ENCODE peak calls at places on chromosomes 3 and 15, in eight cellular contexts. A is A549, U is stomach, G is tibial nerve, I is ovary, Z is transverse colon, V is K562, N is esophagus muscularis mucosa. B is an unnamed sample.

GRCh38 chr15:67613708-67614107 is 71.2 kb downstream of the MAP2K5 start:
- DNase-seq in V (peak), U (no peak), A (peak), G (no peak), I (no peak), N (no peak), Z (no peak), B (no peak)

GRCh38 chr3:104598848-104599501 is 767.7 kb upstream of the ALCAM start:
- DNase-seq in V (no peak), U (peak), Z (no peak), N (no peak), I (no peak), G (no peak), A (no peak), B (no peak)

GRCh38 chr15:86650084-86650483 is 570.4 kb downstream of the AGBL1 start:
- DNase-seq in U (no peak), N (no peak), A (peak), V (peak), I (no peak), Z (no peak), G (no peak), B (no peak)

GRCh38 chr15:35182841-35183479 is 97.9 kb upstream of the NANOGP8 start:
- DNase-seq in A (no peak), Z (no peak), V (no peak), N (no peak), U (no peak), I (no peak), G (no peak), B (no peak)

GRCh38 chr3:57130426-57131209 is 34.5 kb downstream of the IL17RD start:
- DNase-seq in U (no peak), G (peak), I (peak), A (no peak), N (no peak), Z (no peak), V (no peak), B (no peak)

GRCh38 chr3:97674477-97674876 is 90.1 kb upstream of the ARL6 start:
- DNase-seq in G (no peak), Z (no peak), V (no peak), A (no peak), I (no peak), U (no peak), N (no peak), B (no peak)

GRCh38 chr3:132726341-132726823 is 4.2 kb upstream of the NPHP3 start:
- DNase-seq in V (peak), I (no peak), N (no peak), Z (no peak), U (no peak), A (peak), G (no peak), B (no peak)

GRCh38 chr3:69181592-69182211 is 59.3 kb upstream of the LMOD3 start:
- DNase-seq in U (no peak), G (no peak), N (no peak), I (no peak), A (no peak), V (no peak), Z (peak), B (no peak)

GRCh38 chr15:80554526-80554925 is 140.6 kb upstream of the ABHD17C start:
- DNase-seq in G (no peak), A (no peak), I (no peak), U (no peak), V (no peak), N (no peak), Z (no peak), B (no peak)

GRCh38 chr15:94070341-94071275 is 160.8 kb upstream of the MCTP2 start:
- DNase-seq in N (no peak), G (no peak), A (peak), I (no peak), V (no peak), U (peak), Z (peak), B (peak)

GRCh38 chr15:69790632-69791031 is 307.1 kb downstream of the TLE3 start:
- DNase-seq in Z (no peak), A (no peak), V (no peak), G (no peak), N (no peak), U (no peak), I (no peak), B (no peak)

GRCh38 chr3:64264491-64265109 is 39.3 kb upstream of the PRICKLE2 start:
- DNase-seq in N (no peak), G (no peak), U (no peak), I (no peak), A (no peak), V (no peak), Z (no peak), B (no peak)

GRCh38 chr15:49723981-49724380 is 103.1 kb downstream of the DTWD1 start:
- DNase-seq in U (no peak), N (no peak), G (no peak), A (no peak), V (no peak), I (no peak), Z (no peak), B (no peak)

GRCh38 chr3:178901204-178901603 is 170.4 kb downstream of the ZMAT3 start:
- DNase-seq in U (no peak), G (no peak), V (no peak), A (no peak), N (no peak), Z (no peak), I (no peak), B (no peak)

GRCh38 chr3:13011369-13012227 is 61.6 kb downstream of the IQSEC1 start:
- DNase-seq in G (no peak), V (no peak), N (no peak), A (no peak), U (peak), Z (peak), I (no peak), B (peak)

GRCh38 chr3:23206371-23206770 is 3.2 kb downstream of the UBE2E2 start:
- DNase-seq in Z (no peak), N (no peak), A (no peak), I (no peak), G (no peak), U (no peak), V (no peak), B (no peak)

GRCh38 chr15:62765916-62766315 is 276.6 kb upstream of the TPM1 start:
- DNase-seq in Z (no peak), V (no peak), U (no peak), N (no peak), A (no peak), I (no peak), G (no peak), B (no peak)

GRCh38 chr15:70853855-70854668 is at the start of gene LARP6:
- DNase-seq in N (peak), U (peak), I (peak), A (peak), G (no peak), V (no peak), Z (peak), B (peak)

GRCh38 chr3:37992271-37993066 is 1.9 kb downstream of the VILL start:
- DNase-seq in Z (peak), N (no peak), I (no peak), A (no peak), U (peak), G (peak), V (peak), B (peak)

GRCh38 chr3:54801977-54802376 is 125.9 kb downstream of the LRTM1 start:
- DNase-seq in V (no peak), G (no peak), I (no peak), Z (no peak), N (no peak), U (no peak), A (no peak), B (no peak)

GRCh38 chr3:109685084-109686079 is 348.0 kb upstream of the DPPA4 start:
- DNase-seq in G (peak), Z (peak), A (peak), U (peak), N (peak), I (peak), V (no peak), B (peak)

GRCh38 chr3:184579513-184579912 is 17.9 kb downstream of the EPHB3 start:
- DNase-seq in A (no peak), V (no peak), N (no peak), U (no peak), I (no peak), G (no peak), Z (no peak), B (no peak)

GRCh38 chr3:58692484-58692883 is 25.9 kb upstream of the FAM3D start:
- DNase-seq in N (no peak), A (no peak), V (no peak), I (no peak), G (no peak), U (no peak), Z (no peak), B (no peak)

GRCh38 chr15:80081390-80081789 is 21.9 kb downstream of the ZFAND6 start:
- DNase-seq in U (no peak), G (no peak), Z (no peak), V (no peak), A (no peak), I (no peak), N (no peak), B (no peak)

GRCh38 chr3:43223670-43224364 is 62.5 kb upstream of the SNRK start:
- DNase-seq in Z (no peak), V (no peak), N (no peak), A (no peak), G (no peak), U (no peak), I (no peak), B (no peak)

GRCh38 chr3:39350714-39351113 is 21.2 kb downstream of the CCR8 start:
- DNase-seq in A (no peak), V (no peak), Z (peak), G (no peak), N (no peak), U (no peak), I (no peak), B (no peak)

GRCh38 chr15:82917252-82917651 is 35.3 kb downstream of the HOMER2 start:
- DNase-seq in Z (no peak), A (no peak), I (no peak), V (no peak), N (no peak), G (no peak), U (peak), B (no peak)

DNA sequence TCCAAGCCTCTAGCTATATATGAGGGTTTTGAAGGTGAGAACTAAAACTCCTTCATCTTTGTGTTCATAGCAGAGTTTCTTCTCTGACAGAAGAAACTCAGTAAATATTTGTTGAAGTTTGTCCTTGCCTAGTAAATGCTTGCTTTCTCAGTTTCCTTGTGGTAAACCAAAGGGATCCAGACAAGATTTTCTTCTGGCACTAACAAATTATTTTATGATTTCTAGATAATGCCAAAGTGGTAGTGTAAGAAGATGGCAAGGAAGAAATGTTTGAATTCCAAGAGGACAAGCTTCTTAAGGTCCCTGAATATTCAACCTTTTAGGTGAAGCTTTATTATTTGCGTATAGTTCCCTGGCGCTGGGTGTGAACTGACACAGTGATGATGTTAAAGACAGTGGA is 14.4 kb downstream of the ARIH1 start:
- DNase-seq in A (no peak), Z (no peak), V (no peak), U (no peak), I (no peak), G (no peak), N (no peak), B (no peak)
- TF ChIP-seq CTCF in A (no peak), Z (no peak), V (no peak), U (no peak), I (no peak), G (no peak), N (no peak), B (no peak)

DNA sequence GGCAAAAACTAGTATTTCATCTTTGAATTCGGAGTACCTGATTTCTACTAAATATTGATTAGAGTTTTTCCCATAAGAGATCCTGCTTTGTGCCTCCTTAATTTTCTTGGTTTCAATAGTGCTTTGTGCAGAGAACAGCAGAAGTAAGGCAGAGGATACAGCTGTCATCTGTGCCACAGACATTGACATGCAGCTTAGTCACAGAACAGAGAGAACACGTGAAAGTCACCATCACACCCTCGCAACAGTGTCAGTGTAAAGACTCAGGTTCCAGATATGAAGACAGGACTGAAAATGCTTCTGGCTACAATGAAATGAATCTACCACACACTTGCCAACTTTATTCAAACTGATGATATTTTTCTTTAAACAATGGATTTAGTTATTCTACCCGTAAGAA is 942.8 kb upstream of the CFAP20DC start:
- DNase-seq in Z (no peak), G (no peak), U (no peak), I (no peak), N (no peak), V (no peak), A (no peak), B (no peak)
- TF ChIP-seq EP300 in Z (no peak), G (no peak), U (no peak), I (no peak), N (no peak), V (no peak), A (no peak), B (no peak)

DNA sequence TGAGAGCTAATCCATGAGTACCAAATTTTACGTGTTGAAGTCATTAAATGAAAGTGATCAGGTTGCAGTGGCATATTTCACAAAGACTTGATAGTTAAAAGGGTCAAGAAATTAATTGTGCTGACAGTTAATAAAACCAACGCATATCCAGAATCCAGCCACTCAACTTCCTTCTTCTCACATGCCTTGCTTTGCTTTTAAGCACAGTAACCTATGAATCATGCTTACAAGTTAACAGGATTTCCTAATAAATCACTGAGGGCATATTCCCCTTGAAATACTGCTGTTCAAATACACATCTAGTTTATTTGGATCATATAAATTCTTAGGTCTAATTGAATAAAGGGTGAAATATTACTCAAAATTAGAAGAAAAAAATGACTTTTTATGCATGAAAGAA is 801.5 kb upstream of the EPHA6 start:
- DNase-seq in V (no peak), G (no peak), U (no peak), I (no peak), Z (no peak), A (no peak), N (no peak), B (no peak)
- H3K4me3 ChIP-seq in V (no peak), G (no peak), U (no peak), I (no peak), Z (no peak), A (no peak), N (no peak), B (no peak)

DNA sequence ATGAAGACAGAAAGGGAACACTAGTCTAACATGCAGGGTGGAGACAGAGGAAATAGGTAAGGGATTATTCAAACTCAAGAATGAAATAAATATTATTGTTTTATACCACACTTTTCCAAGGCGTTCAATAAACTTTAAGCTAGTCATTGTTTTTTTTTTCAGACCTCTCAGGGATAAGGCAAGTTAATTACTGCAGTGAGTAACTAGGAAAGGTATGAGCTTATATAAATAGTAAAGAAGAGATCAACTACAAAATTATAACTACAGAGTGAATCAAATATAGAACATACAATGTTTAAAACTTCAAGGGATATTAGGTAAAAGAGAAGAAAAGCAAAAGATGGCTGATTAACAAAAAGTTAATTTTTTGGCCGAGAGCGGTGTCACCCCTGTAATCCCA is 31.5 kb upstream of the XXYLT1 start:
- DNase-seq in U (no peak), N (no peak), G (no peak), V (no peak), I (no peak), A (no peak), Z (no peak), B (no peak)
- TF ChIP-seq CTCF in U (no peak), N (no peak), G (no peak), V (no peak), I (no peak), A (no peak), Z (no peak), B (no peak)

DNA sequence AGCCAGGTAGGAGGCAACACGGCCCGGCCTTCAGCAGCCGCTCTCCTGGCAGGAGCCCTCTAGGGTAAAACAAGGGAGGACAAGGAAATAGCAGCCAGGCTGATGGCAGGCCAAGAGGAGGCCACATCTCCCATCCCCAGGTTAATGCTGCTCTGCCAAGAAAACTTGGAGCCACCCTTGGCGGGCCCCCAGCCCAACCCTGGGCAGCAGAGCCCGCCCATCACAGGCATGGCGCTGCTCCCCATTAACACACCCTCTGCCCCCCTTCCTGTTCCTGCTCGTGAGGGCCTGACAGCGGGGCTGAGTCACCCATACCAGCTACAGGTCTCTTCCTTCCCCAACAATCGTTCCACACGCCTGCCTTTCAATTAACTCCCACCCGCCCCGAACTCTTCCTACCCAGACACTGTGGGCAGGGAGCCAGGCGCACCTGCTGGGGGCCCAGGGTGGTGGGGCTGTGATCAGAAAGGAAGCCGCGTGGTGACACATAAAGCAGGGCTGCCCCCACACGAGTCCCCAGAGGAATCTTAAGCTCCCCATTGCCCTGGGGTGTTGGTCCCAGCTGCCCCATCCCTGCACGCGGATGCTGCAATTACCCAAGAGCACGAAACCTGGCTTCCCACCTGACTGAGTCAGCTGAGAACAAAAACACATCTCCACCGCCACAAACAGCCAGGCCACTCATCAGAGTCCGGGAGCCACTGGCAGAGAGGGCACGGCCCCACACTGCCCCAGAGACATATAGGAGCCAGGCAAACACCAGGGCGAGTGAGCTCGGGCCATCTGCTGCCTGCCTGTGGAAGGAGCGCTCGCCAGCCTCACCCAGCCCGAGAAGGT is at the start of gene C15orf62:
- DNase-seq in A (no peak), N (no peak), G (peak), I (peak), V (no peak), U (peak), Z (peak), B (no peak)
- TF ChIP-seq EP300 in A (no peak), N (no peak), G (no peak), I (no peak), V (no peak), U (no peak), Z (no peak), B (no peak)

GRCh38 chr3:136787226-136787793 is 31.6 kb upstream of the SLC35G2 start:
- DNase-seq in Z (peak), G (no peak), N (no peak), U (peak), A (no peak), I (no peak), V (peak), B (no peak)
- H3K4me3 ChIP-seq in Z (no peak), G (no peak), N (peak), U (no peak), A (no peak), I (no peak), V (no peak), B (no peak)